ENCODE peak calls at places on chromosome 18, in ten cellular contexts. H, T, L, V, B, I, S, J, Y and O are unnamed samples. For H3K4me1, the result is how much of the 10 kb centered on the place peaks cover.

GRCh38 chr18:7750095-7750663 is 183.1 kb downstream of the PTPRM start:
- DNase-seq in H (no peak), T (no peak), L (no peak), V (no peak), B (no peak), I (no peak), S (no peak), J (no peak), Y (no peak), O (no peak)

GRCh38 chr18:31825772-31826171 is 65.1 kb upstream of the SLC25A52 start:
- DNase-seq in H (no peak), T (no peak), L (no peak), V (no peak), B (no peak), I (no peak), S (no peak), J (no peak), Y (no peak), O (no peak)

GRCh38 chr18:42157878-42158277 is 202.8 kb downstream of the PIK3C3 start:
- DNase-seq in H (no peak), T (no peak), L (no peak), V (no peak), B (no peak), I (no peak), S (no peak), J (no peak), Y (no peak), O (no peak)

GRCh38 chr18:10017048-10017447 is 103.2 kb downstream of the VAPA start:
- DNase-seq in H (no peak), T (no peak), L (no peak), V (no peak), B (peak), I (no peak), S (no peak), J (no peak), Y (no peak), O (no peak)

GRCh38 chr18:32383040-32383819 is 87.5 kb downstream of the GAREM1 start:
- DNase-seq in H (no peak), T (no peak), L (no peak), V (peak), B (no peak), I (no peak), S (no peak), J (peak), Y (no peak), O (no peak)

GRCh38 chr18:26526128-26526965 is 22.0 kb downstream of the KCTD1 start:
- DNase-seq in H (no peak), T (no peak), L (no peak), V (no peak), B (no peak), I (no peak), S (no peak), J (no peak), Y (no peak), O (no peak)

GRCh38 chr18:56728741-56729140 is 77.6 kb downstream of the WDR7 start:
- DNase-seq in H (no peak), T (no peak), L (no peak), V (no peak), B (no peak), I (no peak), S (no peak), J (no peak), Y (no peak), O (no peak)

GRCh38 chr18:6660334-6660733 is 69.2 kb upstream of the ARHGAP28 start:
- DNase-seq in H (no peak), T (no peak), L (no peak), V (no peak), B (no peak), I (peak), S (no peak), J (no peak), Y (no peak), O (no peak)

GRCh38 chr18:8301427-8302172 is 307.6 kb upstream of the RAB12 start:
- DNase-seq in H (peak), T (peak), L (peak), V (no peak), B (no peak), I (peak), S (no peak), J (no peak), Y (no peak), O (no peak)

GRCh38 chr18:29434650-29435049 is 1257.7 kb upstream of the CDH2 start:
- DNase-seq in H (no peak), T (no peak), L (no peak), V (no peak), B (no peak), I (no peak), S (no peak), J (no peak), Y (no peak), O (no peak)

DNA sequence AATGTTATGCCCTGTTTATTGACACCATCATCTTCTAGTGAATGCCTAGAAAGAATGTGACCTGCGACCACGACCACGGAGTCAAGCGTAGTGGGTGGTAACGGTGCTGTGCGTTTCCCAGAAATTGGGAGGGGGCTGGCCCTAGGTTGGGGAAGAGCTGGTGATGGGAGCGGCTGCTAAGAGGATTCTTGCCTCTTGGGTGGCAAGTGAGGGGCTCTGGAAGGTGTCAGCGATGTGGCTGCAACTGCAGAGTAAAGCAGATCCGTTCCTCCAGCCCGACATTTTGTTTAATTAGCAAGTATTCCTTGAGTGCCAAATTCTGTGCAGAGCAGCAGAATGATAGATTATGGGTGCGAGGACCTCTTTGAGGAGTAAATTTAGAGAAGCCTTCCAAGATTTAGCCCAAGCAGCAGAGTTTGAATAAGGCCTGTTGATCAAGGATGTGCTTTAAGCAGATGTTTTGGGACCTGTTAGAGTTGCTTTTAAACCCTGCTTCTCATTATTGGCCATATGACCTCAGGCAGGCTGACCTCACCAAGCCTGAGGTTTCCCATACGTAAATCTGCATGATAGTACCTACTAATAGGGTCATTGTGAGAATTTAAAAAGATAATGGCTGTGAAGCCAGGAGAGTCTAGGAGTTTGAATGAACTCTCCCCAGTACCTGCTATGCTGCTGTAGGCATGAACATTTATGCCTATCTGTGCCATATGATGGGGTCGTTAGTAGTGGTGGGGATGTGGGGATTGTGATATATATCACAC is 287.7 kb downstream of the PTGR3 start:
- DNase-seq in H (no peak), T (no peak), L (no peak), V (no peak), B (no peak), I (no peak), S (no peak), J (no peak), Y (no peak), O (no peak)
- H3K4me3 ChIP-seq in H (no peak), T (no peak), L (no peak), V (no peak), B (no peak), I (no peak), S (no peak), J (no peak), Y (no peak), O (no peak)

GRCh38 chr18:12393998-12394397 is 13.7 kb upstream of the PRELID3A start:
- DNase-seq in H (no peak), T (no peak), L (no peak), V (no peak), B (peak), I (no peak), S (no peak), J (no peak), Y (no peak), O (no peak)
- H3K4me1 ChIP-seq in H (under half), T (under half), L (under half), V (under half), B (under half), I (under half), S (under half), J (under half), Y (under half), O (under half)

GRCh38 chr18:58287626-58288289 is 243.7 kb downstream of the NEDD4L start:
- DNase-seq in H (peak), T (no peak), L (peak), V (no peak), B (peak), I (no peak), S (no peak), J (no peak), Y (no peak), O (no peak)

GRCh38 chr18:58286793-58287625 is 243.0 kb downstream of the NEDD4L start:
- DNase-seq in H (no peak), T (no peak), L (no peak), V (no peak), B (no peak), I (no peak), S (no peak), J (no peak), Y (no peak), O (no peak)

GRCh38 chr18:58291131-58291530 is 247.1 kb downstream of the NEDD4L start:
- DNase-seq in H (no peak), T (no peak), L (no peak), V (no peak), B (no peak), I (no peak), S (no peak), J (no peak), Y (no peak), O (no peak)

GRCh38 chr18:58290059-58290747 is 246.2 kb downstream of the NEDD4L start:
- DNase-seq in H (no peak), T (no peak), L (no peak), V (no peak), B (no peak), I (no peak), S (no peak), J (no peak), Y (no peak), O (no peak)

DNA sequence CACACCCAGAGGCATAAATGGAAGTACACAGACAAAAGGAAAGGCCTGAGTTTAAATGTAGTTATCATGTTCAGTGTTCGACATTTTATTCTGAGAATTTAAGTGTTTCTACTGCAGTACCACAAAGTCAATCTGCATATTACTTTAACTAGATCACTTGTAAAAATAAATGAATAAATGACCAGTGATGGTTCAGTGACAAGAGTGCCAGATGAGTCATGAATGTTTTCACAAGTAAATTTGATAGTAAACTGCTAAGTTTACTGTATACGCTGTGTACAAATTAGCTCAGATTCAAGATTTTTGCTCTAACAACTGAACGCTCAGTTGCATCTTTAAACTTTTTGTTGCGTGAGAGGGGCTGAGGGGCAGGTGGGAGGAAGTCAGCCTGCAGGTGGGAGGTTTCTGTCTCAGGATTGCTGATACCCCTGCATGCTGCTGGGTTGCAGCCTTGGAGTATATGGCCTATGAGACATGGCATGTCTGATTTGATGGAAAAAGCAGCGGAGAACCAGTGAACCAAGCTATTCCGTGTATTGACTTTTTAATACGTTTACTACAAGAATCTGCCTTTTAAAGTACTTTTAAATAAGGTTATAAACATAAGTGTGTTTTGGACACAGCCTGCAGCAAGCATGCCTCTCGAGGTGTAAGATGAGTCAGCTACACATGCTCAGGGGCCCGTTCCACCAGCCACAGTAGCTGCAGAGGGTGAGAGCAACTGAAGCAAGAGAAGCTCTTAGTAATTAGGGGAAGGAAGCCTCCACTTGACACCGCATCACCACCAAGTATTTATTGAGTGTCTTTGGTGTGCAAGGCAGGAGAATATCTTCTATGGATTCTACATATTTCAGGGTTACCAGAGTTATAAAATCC is 245.1 kb downstream of the NEDD4L start:
- DNase-seq in H (no peak), T (no peak), L (no peak), V (no peak), B (no peak), I (peak), S (no peak), J (no peak), Y (no peak), O (no peak)
- H3K27ac ChIP-seq in H (peak), T (peak), L (peak), V (peak), B (no peak), I (no peak), S (no peak), J (peak), Y (peak), O (no peak)

GRCh38 chr18:63236990-63237389 is 82.6 kb downstream of the BCL2 start:
- DNase-seq in H (no peak), T (no peak), L (no peak), V (no peak), B (peak), I (no peak), S (no peak), J (no peak), Y (peak), O (no peak)

GRCh38 chr18:63238711-63239110 is 80.9 kb downstream of the BCL2 start:
- DNase-seq in H (no peak), T (no peak), L (no peak), V (no peak), B (no peak), I (no peak), S (no peak), J (no peak), Y (no peak), O (no peak)

GRCh38 chr18:63237911-63238710 is 81.5 kb downstream of the BCL2 start:
- DNase-seq in H (peak), T (peak), L (no peak), V (peak), B (no peak), I (peak), S (no peak), J (peak), Y (no peak), O (no peak)

GRCh38 chr18:63236417-63236816 is 83.2 kb downstream of the BCL2 start:
- DNase-seq in H (no peak), T (no peak), L (no peak), V (no peak), B (no peak), I (no peak), S (no peak), J (no peak), Y (no peak), O (no peak)

GRCh38 chr18:63237486-63237885 is 82.1 kb downstream of the BCL2 start:
- DNase-seq in H (no peak), T (no peak), L (no peak), V (no peak), B (no peak), I (no peak), S (no peak), J (no peak), Y (no peak), O (no peak)
- H3K4me3 ChIP-seq in H (no peak), T (no peak), L (no peak), V (no peak), B (no peak), I (no peak), S (peak), J (no peak), Y (peak), O (no peak)

GRCh38 chr18:48938827-48939367 is 11.9 kb downstream of the SMAD7 start:
- DNase-seq in H (no peak), T (no peak), L (no peak), V (no peak), B (no peak), I (no peak), S (no peak), J (no peak), Y (peak), O (no peak)
- H3K4me1 ChIP-seq in H (half or more), T (under half), L (half or more), V (half or more), B (half or more), I (half or more), S (half or more), J (under half), Y (half or more), O (half or more)

DNA sequence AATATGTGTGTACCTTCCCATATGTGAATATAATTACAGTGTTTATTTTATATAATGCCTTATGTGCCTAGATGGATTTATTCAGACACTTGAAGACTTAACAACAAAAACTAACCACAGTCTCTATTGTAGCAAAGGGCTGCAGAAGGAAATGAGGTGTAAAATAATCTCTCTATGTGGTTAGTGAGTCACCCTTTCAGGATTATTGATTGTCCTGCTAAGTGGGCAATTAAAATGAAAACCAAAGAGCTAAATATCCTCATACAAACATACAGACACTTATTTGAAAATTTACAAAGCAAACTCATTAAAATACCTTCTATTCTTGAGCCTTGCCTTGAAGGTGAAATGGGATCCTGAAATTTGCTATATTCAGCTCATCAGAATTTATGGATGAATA is 27.7 kb upstream of the DCC start:
- DNase-seq in H (no peak), T (no peak), L (no peak), V (no peak), B (no peak), I (no peak), S (no peak), J (no peak), Y (no peak), O (no peak)
- H3K27ac ChIP-seq in H (no peak), T (no peak), L (no peak), V (no peak), B (no peak), I (no peak), S (no peak), J (no peak), Y (no peak), O (no peak)

GRCh38 chr18:50806208-50806616 is 13.6 kb downstream of the MRO start:
- DNase-seq in H (peak), T (peak), L (no peak), V (no peak), B (peak), I (peak), S (peak), J (no peak), Y (no peak), O (no peak)
- H3K4me3 ChIP-seq in H (no peak), T (no peak), L (no peak), V (no peak), B (no peak), I (no peak), S (no peak), J (no peak), Y (no peak), O (no peak)

GRCh38 chr18:23284629-23285028 is 149.3 kb downstream of the CABLES1 start:
- DNase-seq in H (no peak), T (no peak), L (no peak), V (no peak), B (no peak), I (no peak), S (no peak), J (no peak), Y (no peak), O (no peak)
- H3K4me1 ChIP-seq in H (under half), T (under half), L (under half), V (under half), B (under half), I (under half), S (under half), J (under half), Y (under half), O (under half)